ENCODE peak calls at places on chromosomes 1 and 21, in eight cellular contexts. Y is IMR-90, U is mesendoderm, N is GM23248, E is uterus, A is colonic mucosa, M is transverse colon, P is BE2C. L is an unnamed sample. For H3K4me1, the result is how much of the 10 kb centered on the place peaks cover.

GRCh38 chr1:119007343-119007671 is 19.2 kb upstream of the TBX15 start:
- DNase-seq in E (no peak), N (no peak), M (no peak), Y (no peak), U (no peak), P (no peak), A (no peak), L (no peak)

GRCh38 chr1:27476222-27476621 is 13.7 kb downstream of the WASF2 start:
- DNase-seq in U (peak), N (no peak), Y (no peak), M (no peak), E (no peak), P (no peak), A (no peak), L (no peak)

GRCh38 chr21:43997766-43998742 is 14.1 kb upstream of the TRAPPC10 start:
- DNase-seq in M (no peak), N (peak), P (peak), A (no peak), E (no peak), Y (no peak), U (no peak), L (no peak)

GRCh38 chr1:234768569-234769283 is 158.7 kb upstream of the IRF2BP2 start:
- DNase-seq in N (no peak), U (no peak), Y (no peak), A (peak), P (no peak), M (peak), E (no peak), L (no peak)

GRCh38 chr1:27154469-27154990 is 395 bp downstream of the SLC9A1 start:
- DNase-seq in P (no peak), Y (no peak), A (no peak), U (no peak), E (no peak), M (no peak), N (peak), L (no peak)

GRCh38 chr1:11882814-11883538 is 24.2 kb upstream of the NPPB start:
- DNase-seq in U (peak), M (peak), E (no peak), P (peak), N (no peak), A (peak), Y (no peak), L (peak)

GRCh38 chr1:229101475-229101874 is 169.4 kb upstream of the RAB4A start:
- DNase-seq in N (no peak), U (no peak), Y (no peak), M (no peak), P (no peak), A (no peak), E (no peak), L (no peak)

GRCh38 chr1:32056598-32056997 is 16.1 kb upstream of the TMEM39B start:
- DNase-seq in N (no peak), Y (no peak), A (no peak), E (no peak), M (no peak), U (no peak), P (no peak), L (no peak)

GRCh38 chr1:12728391-12728790 is 12.5 kb downstream of the AADACL3 start:
- DNase-seq in E (no peak), P (no peak), U (no peak), M (no peak), N (no peak), A (no peak), Y (no peak), L (no peak)

GRCh38 chr1:67058761-67059160 is 4.8 kb upstream of the SLC35D1 start:
- DNase-seq in P (no peak), E (no peak), Y (peak), N (peak), A (no peak), M (no peak), U (no peak), L (no peak)

GRCh38 chr1:151855997-151856396 is 2.5 kb upstream of the THEM5 start:
- DNase-seq in A (no peak), M (no peak), Y (no peak), N (no peak), E (no peak), P (no peak), U (no peak), L (no peak)

GRCh38 chr1:202085682-202086373 is 36.9 kb upstream of the GPR37L1 start:
- DNase-seq in N (no peak), Y (peak), A (peak), M (peak), E (no peak), P (no peak), U (peak), L (peak)

GRCh38 chr1:59013276-59013927 is 229.6 kb upstream of the JUN start:
- DNase-seq in M (peak), U (peak), A (peak), N (peak), E (peak), P (no peak), Y (peak), L (peak)

GRCh38 chr1:231924183-231924582 is 297.6 kb downstream of the DISC1 start:
- DNase-seq in U (no peak), N (no peak), M (no peak), E (no peak), A (no peak), P (no peak), Y (no peak), L (no peak)

GRCh38 chr1:181525104-181525721 is 41.9 kb downstream of the CACNA1E start:
- DNase-seq in P (no peak), E (no peak), U (no peak), A (no peak), Y (no peak), M (no peak), N (no peak), L (no peak)

GRCh38 chr1:32289256-32289655 is 2.6 kb upstream of the HDAC1 start:
- DNase-seq in A (no peak), Y (no peak), E (no peak), P (no peak), M (no peak), U (no peak), N (no peak), L (no peak)

GRCh38 chr21:32253215-32253641 is 25.6 kb downstream of the MIS18A start:
- DNase-seq in N (peak), E (peak), U (no peak), Y (peak), M (no peak), P (peak), A (no peak), L (peak)

GRCh38 chr1:33170351-33171274 is 11.2 kb downstream of the TRIM62 start:
- DNase-seq in N (no peak), E (no peak), P (no peak), A (no peak), M (no peak), Y (no peak), U (no peak), L (no peak)

GRCh38 chr1:15937706-15938168 is 38.2 kb downstream of the ZBTB17 start:
- DNase-seq in M (no peak), E (no peak), U (peak), P (no peak), N (peak), A (no peak), Y (peak), L (no peak)

GRCh38 chr1:239912471-239912870 is 179.2 kb upstream of the FMN2 start:
- DNase-seq in Y (peak), M (no peak), U (no peak), N (peak), P (no peak), E (no peak), A (no peak), L (no peak)

GRCh38 chr1:83901547-83902155 is 97.3 kb downstream of the TTLL7 start:
- DNase-seq in Y (peak), P (no peak), N (peak), E (no peak), M (peak), A (peak), U (no peak), L (peak)

GRCh38 chr1:38039386-38039933 is 7.1 kb downstream of the POU3F1 start:
- DNase-seq in Y (no peak), M (no peak), N (no peak), E (no peak), A (no peak), P (no peak), U (no peak), L (no peak)

GRCh38 chr1:111769517-111770146 is 13.9 kb downstream of the DDX20 start:
- DNase-seq in P (peak), N (peak), U (peak), E (peak), A (no peak), M (peak), Y (peak), L (peak)

GRCh38 chr1:70353038-70353437 is 1.5 kb downstream of the ANKRD13C start:
- DNase-seq in U (no peak), M (no peak), N (no peak), P (no peak), A (no peak), E (no peak), Y (no peak), L (no peak)

GRCh38 chr1:154809436-154810413 is 60.4 kb downstream of the KCNN3 start:
- DNase-seq in P (peak), M (no peak), Y (peak), E (peak), N (peak), A (no peak), U (no peak), L (no peak)

GRCh38 chr21:38619865-38620513 is 121.7 kb upstream of the ERG start:
- DNase-seq in U (no peak), Y (no peak), P (no peak), N (peak), E (peak), M (no peak), A (no peak), L (no peak)

GRCh38 chr1:219961684-219962083 is 33.3 kb upstream of the SLC30A10 start:
- DNase-seq in Y (no peak), A (no peak), E (no peak), M (no peak), U (no peak), N (no peak), P (no peak), L (no peak)

GRCh38 chr1:230515451-230516145 is 89.5 kb upstream of the PGBD5 start:
- DNase-seq in A (no peak), U (no peak), E (no peak), Y (no peak), M (no peak), P (no peak), N (no peak), L (no peak)

GRCh38 chr1:3219725-3220467 is 150.9 kb downstream of the PRDM16 start:
- DNase-seq in U (no peak), Y (no peak), A (no peak), M (no peak), N (no peak), E (no peak), P (peak), L (no peak)

GRCh38 chr1:89932598-89933364 is 62.1 kb upstream of the ZNF326 start:
- DNase-seq in E (no peak), M (no peak), N (no peak), P (no peak), Y (no peak), U (no peak), A (no peak), L (no peak)

GRCh38 chr1:119895102-119895501 is 1.2 kb downstream of the ADAM30 start:
- DNase-seq in N (no peak), P (no peak), A (no peak), M (no peak), Y (no peak), U (peak), E (no peak), L (no peak)

GRCh38 chr1:61269648-61270047 is 187.3 kb downstream of the NFIA start:
- DNase-seq in M (no peak), P (no peak), U (peak), A (no peak), Y (no peak), N (no peak), E (no peak), L (no peak)

GRCh38 chr1:153532769-153533599 is 2.8 kb downstream of the S100A6 start:
- DNase-seq in N (peak), Y (peak), A (peak), P (peak), M (peak), U (peak), E (peak), L (peak)

GRCh38 chr1:94237291-94238226 is at the start of gene ARHGAP29:
- DNase-seq in P (peak), N (peak), E (peak), U (peak), Y (peak), A (peak), M (peak), L (peak)

GRCh38 chr1:241834733-241835377 is 13.1 kb upstream of the EXO1 start:
- DNase-seq in N (peak), M (no peak), A (no peak), E (no peak), Y (peak), P (no peak), U (peak), L (peak)

GRCh38 chr21:35825370-35825769 is 235.0 kb downstream of the SETD4 start:
- DNase-seq in M (no peak), Y (no peak), P (no peak), N (no peak), E (no peak), A (no peak), U (no peak), L (no peak)

GRCh38 chr1:64679177-64679576 is 65.7 kb upstream of the RAVER2 start:
- DNase-seq in E (no peak), M (no peak), A (no peak), P (no peak), Y (no peak), N (no peak), U (no peak), L (no peak)

GRCh38 chr21:35563885-35564451 is 496.4 kb downstream of the SETD4 start:
- DNase-seq in E (peak), M (peak), U (peak), A (peak), N (peak), P (no peak), Y (peak), L (peak)

GRCh38 chr21:24693779-24694178 is 913.5 kb downstream of the MRPL39 start:
- DNase-seq in Y (no peak), P (no peak), U (peak), A (no peak), E (no peak), M (no peak), N (no peak), L (no peak)

GRCh38 chr1:151311589-151312331 is 15.5 kb downstream of the PI4KB start:
- DNase-seq in E (peak), N (peak), Y (peak), P (peak), M (peak), U (peak), A (peak), L (peak)

DNA sequence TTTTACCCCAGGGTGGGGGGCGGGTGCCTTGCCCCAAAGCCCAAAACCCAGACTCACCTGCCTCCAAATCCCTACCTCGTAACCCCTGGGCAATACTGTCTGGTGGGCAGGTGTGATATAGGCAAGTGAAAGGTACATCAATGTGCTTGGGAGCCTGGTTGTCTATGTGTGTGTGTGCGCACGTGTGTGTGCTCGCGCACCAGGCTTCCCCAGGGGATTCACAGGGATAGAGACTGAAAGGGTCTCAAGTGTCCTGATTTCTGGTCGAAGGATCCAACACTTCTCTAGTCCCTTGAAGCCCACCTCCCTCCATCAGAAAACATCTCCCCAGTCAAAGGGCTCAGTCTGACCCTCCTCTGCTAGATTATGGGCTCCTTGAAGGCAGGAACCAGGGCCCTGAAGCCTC is 28.9 kb upstream of the EPB41 start:
- DNase-seq in Y (no peak), U (no peak), N (no peak), E (no peak), A (peak), P (no peak), M (no peak), L (no peak)
- H3K4me3 ChIP-seq in Y (no peak), U (no peak), N (no peak), E (no peak), A (no peak), P (no peak), M (no peak), L (no peak)

GRCh38 chr21:45820171-45821091 is 161.1 kb upstream of the COL6A1 start:
- DNase-seq in Y (peak), E (peak), M (peak), A (peak), P (peak), N (peak), U (peak), L (peak)

GRCh38 chr21:45818904-45819285 is 162.7 kb upstream of the COL6A1 start:
- DNase-seq in Y (peak), E (no peak), P (no peak), N (peak), M (no peak), A (no peak), U (no peak), L (no peak)

GRCh38 chr21:45821315-45822001 is 160.1 kb upstream of the COL6A1 start:
- DNase-seq in M (no peak), U (no peak), A (no peak), N (no peak), Y (no peak), P (no peak), E (no peak), L (no peak)

GRCh38 chr21:45818276-45818903 is 163.2 kb upstream of the COL6A1 start:
- DNase-seq in N (peak), U (peak), P (no peak), Y (peak), M (no peak), E (no peak), A (no peak), L (no peak)

DNA sequence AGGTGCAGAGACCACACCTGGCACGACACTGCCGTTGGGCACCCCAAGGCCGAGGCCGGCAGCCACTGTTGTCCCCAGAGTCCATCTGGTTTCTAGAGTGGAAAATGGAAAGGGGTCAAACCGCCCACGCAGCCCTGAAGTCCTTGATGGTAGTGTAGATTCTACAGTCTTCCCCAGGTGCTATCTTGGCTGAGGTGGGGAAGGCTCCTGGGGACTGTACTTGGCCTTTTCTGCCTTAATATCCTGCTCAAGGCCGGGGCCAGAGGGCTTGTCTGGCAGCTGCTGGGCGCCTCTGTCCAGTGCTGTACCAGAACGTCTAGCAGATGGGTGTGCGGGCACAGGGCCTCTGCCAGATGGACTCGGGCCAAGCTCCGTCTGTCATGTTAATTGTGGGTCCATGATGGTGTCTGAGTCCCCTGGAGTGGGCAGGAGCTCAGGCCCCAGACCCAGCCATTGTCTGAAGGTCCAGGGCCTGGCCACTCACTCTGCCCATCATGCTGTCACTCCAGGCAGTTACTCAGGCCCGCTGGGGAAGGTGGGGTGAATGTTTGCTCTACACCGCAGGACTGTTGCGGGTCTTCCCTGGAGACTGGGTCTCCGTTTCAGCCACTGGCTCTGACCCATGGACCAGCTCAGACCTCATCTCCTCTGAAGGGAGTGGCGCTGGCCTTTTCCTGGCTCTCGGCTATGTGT is 161.9 kb upstream of the COL6A1 start:
- DNase-seq in M (no peak), A (no peak), P (peak), Y (no peak), E (no peak), U (no peak), N (no peak), L (no peak)
- H3K4me1 ChIP-seq in M (under half), A (under half), P (under half), Y (under half), E (under half), U (under half), N (under half), L (under half)

GRCh38 chr1:203200059-203200553 is 13.6 kb upstream of the CHI3L1 start:
- DNase-seq in Y (peak), P (no peak), N (peak), M (no peak), E (peak), A (no peak), U (no peak), L (no peak)
- H3K4me3 ChIP-seq in Y (no peak), P (no peak), N (peak), M (no peak), E (no peak), A (no peak), U (no peak), L (no peak)

DNA sequence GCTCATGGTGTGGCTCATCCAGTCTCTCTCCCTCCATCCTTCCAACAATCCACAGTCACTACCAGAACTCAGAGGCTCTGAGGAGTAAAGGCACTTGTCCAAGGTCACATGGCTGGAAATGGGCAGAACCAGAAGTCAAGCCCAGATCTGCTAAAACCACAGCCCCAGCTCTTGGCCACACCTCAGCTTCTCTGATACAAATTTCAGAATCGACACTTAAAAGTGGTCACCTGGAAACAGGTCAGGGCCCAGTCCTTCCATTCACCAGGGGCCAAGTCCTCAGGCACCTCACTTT is 89.9 kb downstream of the MRPL37 start:
- DNase-seq in U (no peak), N (peak), M (no peak), E (no peak), Y (no peak), A (no peak), P (no peak), L (no peak)
- H3K4me1 ChIP-seq in U (under half), N (under half), M (half or more), E (under half), Y (under half), A (under half), P (under half), L (under half)

DNA sequence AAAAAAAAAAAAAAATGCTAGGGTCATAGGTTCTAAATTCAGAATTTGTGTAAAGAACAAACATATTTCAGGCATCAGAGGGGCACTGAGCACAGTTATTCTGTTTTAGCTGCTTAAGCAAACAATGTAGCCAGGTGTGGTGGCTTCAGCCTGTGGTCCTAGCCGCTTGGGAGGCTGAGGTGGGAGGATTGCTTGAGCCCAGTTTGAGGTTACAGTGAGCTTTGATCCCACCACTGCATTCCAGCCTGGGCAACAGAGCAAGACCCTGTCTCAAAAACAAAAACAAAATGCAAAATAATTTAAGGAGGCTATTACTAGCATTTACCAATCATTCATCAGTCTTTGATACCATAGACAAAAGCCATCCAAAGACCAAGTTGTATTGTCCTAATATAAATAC is 49.7 kb upstream of the CDC42BPA start:
- DNase-seq in U (no peak), A (no peak), E (no peak), M (no peak), P (no peak), Y (no peak), N (no peak), L (no peak)
- H3K4me3 ChIP-seq in U (no peak), A (no peak), E (no peak), M (no peak), P (no peak), Y (no peak), N (no peak), L (no peak)

GRCh38 chr1:243946253-243946652 is 96.2 kb upstream of the AKT3 start:
- DNase-seq in P (no peak), N (no peak), Y (no peak), A (no peak), M (no peak), E (no peak), U (peak), L (no peak)

GRCh38 chr1:243942196-243943150 is 92.4 kb upstream of the AKT3 start:
- DNase-seq in Y (no peak), P (no peak), E (no peak), M (no peak), A (no peak), N (no peak), U (no peak), L (no peak)

GRCh38 chr1:243945727-243946126 is 95.7 kb upstream of the AKT3 start:
- DNase-seq in N (no peak), E (no peak), P (no peak), M (no peak), A (no peak), Y (no peak), U (no peak), L (no peak)

GRCh38 chr1:243943671-243944428 is 93.8 kb upstream of the AKT3 start:
- DNase-seq in P (no peak), N (no peak), Y (no peak), E (no peak), M (no peak), A (no peak), U (no peak), L (no peak)

GRCh38 chr1:243944429-243945160 is 94.6 kb upstream of the AKT3 start:
- DNase-seq in N (peak), M (no peak), U (peak), Y (peak), A (no peak), P (no peak), E (no peak), L (peak)
- H3K4me1 ChIP-seq in N (under half), M (under half), U (under half), Y (under half), A (under half), P (under half), E (under half), L (under half)

L was measured in body of pancreas.